ENCODE peak calls at places on chromosome 22, in ten cellular contexts. One of them, this sample, is unnamed.

GRCh38 chr22:39526736-39527171 is 5.8 kb downstream of the RPS19BP1 start:
- DNase-seq in heart right ventricle: no peak
- DNase-seq in lower lobe of right lung: peak; percentile 57
- DNase-seq in left ventricle myocardium inferior: no peak
- DNase-seq in CD8-positive, alpha-beta T cell: no peak
- DNase-seq in naive thymus-derived CD4-positive, alpha-beta T cell: no peak
- DNase-seq in body of pancreas: no peak
- DNase-seq in CD4-positive, CD25-positive, alpha-beta regulatory T cell: no peak
- DNase-seq in endodermal cell: no peak
- DNase-seq in IMR-90: no peak
- DNase-seq in this sample: no peak

GRCh38 chr22:39287076-39287743 is 32.2 kb downstream of the RPL3 start:
- DNase-seq in CD4-positive, CD25-positive, alpha-beta regulatory T cell: no peak
- DNase-seq in lower lobe of right lung: peak; percentile 71
- DNase-seq in endodermal cell: no peak
- DNase-seq in heart right ventricle: no peak
- DNase-seq in naive thymus-derived CD4-positive, alpha-beta T cell: no peak
- DNase-seq in CD8-positive, alpha-beta T cell: no peak
- DNase-seq in body of pancreas: peak; percentile 69
- DNase-seq in IMR-90: no peak
- DNase-seq in left ventricle myocardium inferior: no peak
- DNase-seq in this sample: no peak

GRCh38 chr22:42294034-42294985 is 23.9 kb upstream of the TCF20 start:
- DNase-seq in heart right ventricle: peak; percentile 65
- DNase-seq in endodermal cell: peak; percentile 97
- DNase-seq in left ventricle myocardium inferior: peak; percentile 53
- DNase-seq in IMR-90: peak; percentile 41
- DNase-seq in naive thymus-derived CD4-positive, alpha-beta T cell: no peak
- DNase-seq in CD4-positive, CD25-positive, alpha-beta regulatory T cell: peak; percentile 56
- DNase-seq in CD8-positive, alpha-beta T cell: no peak
- DNase-seq in body of pancreas: peak; percentile 55
- DNase-seq in lower lobe of right lung: no peak
- DNase-seq in this sample: peak; percentile 32

GRCh38 chr22:40641269-40641668 is 4.8 kb upstream of the MRTFA start:
- DNase-seq in body of pancreas: no peak
- DNase-seq in endodermal cell: peak; percentile 56
- DNase-seq in naive thymus-derived CD4-positive, alpha-beta T cell: no peak
- DNase-seq in CD4-positive, CD25-positive, alpha-beta regulatory T cell: no peak
- DNase-seq in left ventricle myocardium inferior: no peak
- DNase-seq in CD8-positive, alpha-beta T cell: no peak
- DNase-seq in IMR-90: no peak
- DNase-seq in lower lobe of right lung: no peak
- DNase-seq in heart right ventricle: no peak
- DNase-seq in this sample: no peak

GRCh38 chr22:43094085-43094484 is 4.9 kb upstream of the TTLL1 start:
- DNase-seq in CD8-positive, alpha-beta T cell: no peak
- DNase-seq in naive thymus-derived CD4-positive, alpha-beta T cell: no peak
- DNase-seq in body of pancreas: peak; percentile 29
- DNase-seq in left ventricle myocardium inferior: peak; percentile 70
- DNase-seq in endodermal cell: peak; percentile 78
- DNase-seq in CD4-positive, CD25-positive, alpha-beta regulatory T cell: no peak
- DNase-seq in lower lobe of right lung: peak; percentile 61
- DNase-seq in IMR-90: peak; percentile 18
- DNase-seq in heart right ventricle: peak; percentile 53
- DNase-seq in this sample: no peak

GRCh38 chr22:19714320-19715252 is at the start of gene SEPTIN5:
- DNase-seq in heart right ventricle: no peak
- DNase-seq in naive thymus-derived CD4-positive, alpha-beta T cell: no peak
- DNase-seq in body of pancreas: no peak
- DNase-seq in left ventricle myocardium inferior: no peak
- DNase-seq in lower lobe of right lung: no peak
- DNase-seq in CD4-positive, CD25-positive, alpha-beta regulatory T cell: no peak
- DNase-seq in CD8-positive, alpha-beta T cell: no peak
- DNase-seq in endodermal cell: no peak
- DNase-seq in IMR-90: no peak
- DNase-seq in this sample: no peak

GRCh38 chr22:49627217-49628181 is 200.2 kb downstream of the BRD1 start:
- DNase-seq in body of pancreas: no peak
- DNase-seq in heart right ventricle: no peak
- DNase-seq in naive thymus-derived CD4-positive, alpha-beta T cell: no peak
- DNase-seq in IMR-90: no peak
- DNase-seq in endodermal cell: peak; percentile 65
- DNase-seq in CD8-positive, alpha-beta T cell: no peak
- DNase-seq in lower lobe of right lung: peak; percentile 35
- DNase-seq in CD4-positive, CD25-positive, alpha-beta regulatory T cell: no peak
- DNase-seq in left ventricle myocardium inferior: no peak
- DNase-seq in this sample: no peak

GRCh38 chr22:30441088-30441487 is 15.5 kb downstream of the MTFP1 start:
- DNase-seq in IMR-90: no peak
- DNase-seq in left ventricle myocardium inferior: no peak
- DNase-seq in endodermal cell: no peak
- DNase-seq in lower lobe of right lung: no peak
- DNase-seq in body of pancreas: no peak
- DNase-seq in heart right ventricle: no peak
- DNase-seq in naive thymus-derived CD4-positive, alpha-beta T cell: no peak
- DNase-seq in CD4-positive, CD25-positive, alpha-beta regulatory T cell: no peak
- DNase-seq in CD8-positive, alpha-beta T cell: no peak
- DNase-seq in this sample: no peak

GRCh38 chr22:48047722-48048500 is 1285.5 kb downstream of the TBC1D22A start:
- DNase-seq in heart right ventricle: no peak
- DNase-seq in endodermal cell: peak; percentile 28
- DNase-seq in naive thymus-derived CD4-positive, alpha-beta T cell: no peak
- DNase-seq in CD4-positive, CD25-positive, alpha-beta regulatory T cell: no peak
- DNase-seq in CD8-positive, alpha-beta T cell: no peak
- DNase-seq in body of pancreas: no peak
- DNase-seq in IMR-90: no peak
- DNase-seq in lower lobe of right lung: no peak
- DNase-seq in left ventricle myocardium inferior: no peak
- DNase-seq in this sample: no peak

GRCh38 chr22:47192651-47193437 is 430.4 kb downstream of the TBC1D22A start:
- DNase-seq in lower lobe of right lung: peak; percentile 51
- DNase-seq in CD4-positive, CD25-positive, alpha-beta regulatory T cell: no peak
- DNase-seq in heart right ventricle: no peak
- DNase-seq in left ventricle myocardium inferior: no peak
- DNase-seq in naive thymus-derived CD4-positive, alpha-beta T cell: no peak
- DNase-seq in body of pancreas: no peak
- DNase-seq in IMR-90: no peak
- DNase-seq in CD8-positive, alpha-beta T cell: no peak
- DNase-seq in endodermal cell: peak; percentile 81
- DNase-seq in this sample: peak; percentile 13

GRCh38 chr22:46934746-46935491 is 172.5 kb downstream of the TBC1D22A start:
- DNase-seq in CD8-positive, alpha-beta T cell: no peak
- DNase-seq in naive thymus-derived CD4-positive, alpha-beta T cell: no peak
- DNase-seq in lower lobe of right lung: no peak
- DNase-seq in body of pancreas: peak; percentile 66
- DNase-seq in IMR-90: peak; percentile 98
- DNase-seq in left ventricle myocardium inferior: no peak
- DNase-seq in endodermal cell: peak; percentile 50
- DNase-seq in heart right ventricle: no peak
- DNase-seq in CD4-positive, CD25-positive, alpha-beta regulatory T cell: no peak
- DNase-seq in this sample: no peak

GRCh38 chr22:19989725-19990067 is 26.9 kb downstream of the ARVCF start:
- DNase-seq in CD8-positive, alpha-beta T cell: no peak
- DNase-seq in naive thymus-derived CD4-positive, alpha-beta T cell: no peak
- DNase-seq in IMR-90: no peak
- DNase-seq in heart right ventricle: no peak
- DNase-seq in CD4-positive, CD25-positive, alpha-beta regulatory T cell: no peak
- DNase-seq in left ventricle myocardium inferior: no peak
- DNase-seq in body of pancreas: no peak
- DNase-seq in lower lobe of right lung: no peak
- DNase-seq in endodermal cell: no peak
- DNase-seq in this sample: no peak

GRCh38 chr22:38566726-38567504 is 3.1 kb downstream of the DMC1 start:
- DNase-seq in IMR-90: no peak
- DNase-seq in lower lobe of right lung: no peak
- DNase-seq in heart right ventricle: no peak
- DNase-seq in CD4-positive, CD25-positive, alpha-beta regulatory T cell: no peak
- DNase-seq in left ventricle myocardium inferior: no peak
- DNase-seq in CD8-positive, alpha-beta T cell: no peak
- DNase-seq in endodermal cell: no peak
- DNase-seq in body of pancreas: no peak
- DNase-seq in naive thymus-derived CD4-positive, alpha-beta T cell: no peak
- DNase-seq in this sample: no peak

GRCh38 chr22:50298937-50299656 is 8.3 kb downstream of the PLXNB2 start:
- DNase-seq in lower lobe of right lung: no peak
- DNase-seq in left ventricle myocardium inferior: peak; percentile 51
- DNase-seq in endodermal cell: peak; percentile 69
- DNase-seq in CD8-positive, alpha-beta T cell: no peak
- DNase-seq in CD4-positive, CD25-positive, alpha-beta regulatory T cell: no peak
- DNase-seq in IMR-90: peak; percentile 11
- DNase-seq in heart right ventricle: peak; percentile 34
- DNase-seq in naive thymus-derived CD4-positive, alpha-beta T cell: no peak
- DNase-seq in body of pancreas: no peak
- DNase-seq in this sample: no peak

GRCh38 chr22:30932661-30933060 is 35.9 kb downstream of the MORC2 start:
- DNase-seq in heart right ventricle: no peak
- DNase-seq in lower lobe of right lung: no peak
- DNase-seq in endodermal cell: no peak
- DNase-seq in body of pancreas: no peak
- DNase-seq in IMR-90: no peak
- DNase-seq in naive thymus-derived CD4-positive, alpha-beta T cell: no peak
- DNase-seq in CD4-positive, CD25-positive, alpha-beta regulatory T cell: no peak
- DNase-seq in CD8-positive, alpha-beta T cell: no peak
- DNase-seq in left ventricle myocardium inferior: no peak
- DNase-seq in this sample: no peak

GRCh38 chr22:33116846-33117547 is 58.8 kb upstream of the SYN3 start:
- DNase-seq in CD8-positive, alpha-beta T cell: no peak
- DNase-seq in heart right ventricle: no peak
- DNase-seq in lower lobe of right lung: no peak
- DNase-seq in endodermal cell: no peak
- DNase-seq in IMR-90: no peak
- DNase-seq in CD4-positive, CD25-positive, alpha-beta regulatory T cell: no peak
- DNase-seq in left ventricle myocardium inferior: no peak
- DNase-seq in body of pancreas: no peak
- DNase-seq in naive thymus-derived CD4-positive, alpha-beta T cell: no peak
- DNase-seq in this sample: no peak

GRCh38 chr22:32950366-32950765 is 107.8 kb downstream of the SYN3 start:
- DNase-seq in CD8-positive, alpha-beta T cell: no peak
- DNase-seq in CD4-positive, CD25-positive, alpha-beta regulatory T cell: no peak
- DNase-seq in endodermal cell: no peak
- DNase-seq in IMR-90: no peak
- DNase-seq in left ventricle myocardium inferior: no peak
- DNase-seq in heart right ventricle: no peak
- DNase-seq in lower lobe of right lung: no peak
- DNase-seq in naive thymus-derived CD4-positive, alpha-beta T cell: no peak
- DNase-seq in body of pancreas: no peak
- DNase-seq in this sample: no peak

GRCh38 chr22:41725510-41726110 is 26.3 kb downstream of the MEI1 start:
- DNase-seq in body of pancreas: no peak
- DNase-seq in heart right ventricle: no peak
- DNase-seq in endodermal cell: no peak
- DNase-seq in naive thymus-derived CD4-positive, alpha-beta T cell: no peak
- DNase-seq in lower lobe of right lung: no peak
- DNase-seq in CD4-positive, CD25-positive, alpha-beta regulatory T cell: no peak
- DNase-seq in CD8-positive, alpha-beta T cell: no peak
- DNase-seq in left ventricle myocardium inferior: no peak
- DNase-seq in IMR-90: peak; percentile 12
- DNase-seq in this sample: no peak

GRCh38 chr22:37050913-37051628 is 471 bp upstream of the KCTD17 start:
- DNase-seq in left ventricle myocardium inferior: no peak
- DNase-seq in heart right ventricle: no peak
- DNase-seq in IMR-90: no peak
- DNase-seq in lower lobe of right lung: no peak
- DNase-seq in CD8-positive, alpha-beta T cell: no peak
- DNase-seq in body of pancreas: no peak
- DNase-seq in CD4-positive, CD25-positive, alpha-beta regulatory T cell: no peak
- DNase-seq in naive thymus-derived CD4-positive, alpha-beta T cell: no peak
- DNase-seq in endodermal cell: no peak
- DNase-seq in this sample: no peak
- H3K27ac ChIP-seq in left ventricle myocardium inferior: peak overlapping the region; percentile 19
- H3K27ac ChIP-seq in heart right ventricle: peak overlapping the region; percentile 73
- H3K27ac ChIP-seq in IMR-90: no peak overlapping the region
- H3K27ac ChIP-seq in lower lobe of right lung: peak overlapping the region; percentile 56
- H3K27ac ChIP-seq in CD8-positive, alpha-beta T cell: peak overlapping the region; percentile 37
- H3K27ac ChIP-seq in body of pancreas: no peak overlapping the region
- H3K27ac ChIP-seq in CD4-positive, CD25-positive, alpha-beta regulatory T cell: no peak overlapping the region
- H3K27ac ChIP-seq in naive thymus-derived CD4-positive, alpha-beta T cell: peak overlapping the region; percentile 72
- H3K27ac ChIP-seq in endodermal cell: no peak overlapping the region
- H3K27ac ChIP-seq in this sample: peak overlapping the region; percentile 44

GRCh38 chr22:24975125-24975640 is 22.7 kb downstream of the KIAA1671 start:
- DNase-seq in endodermal cell: no peak
- DNase-seq in CD8-positive, alpha-beta T cell: no peak
- DNase-seq in heart right ventricle: no peak
- DNase-seq in lower lobe of right lung: no peak
- DNase-seq in left ventricle myocardium inferior: no peak
- DNase-seq in CD4-positive, CD25-positive, alpha-beta regulatory T cell: no peak
- DNase-seq in IMR-90: no peak
- DNase-seq in naive thymus-derived CD4-positive, alpha-beta T cell: no peak
- DNase-seq in body of pancreas: no peak
- DNase-seq in this sample: no peak
- H3K4me1 ChIP-seq in endodermal cell: peaks cover 5% of the 10 kb centered on the region
- H3K4me1 ChIP-seq in CD8-positive, alpha-beta T cell: no peaks in the 10 kb centered on the region
- H3K4me1 ChIP-seq in heart right ventricle: peaks cover 41% of the 10 kb centered on the region
- H3K4me1 ChIP-seq in lower lobe of right lung: peaks cover 35% of the 10 kb centered on the region
- H3K4me1 ChIP-seq in left ventricle myocardium inferior: peaks cover 63% of the 10 kb centered on the region
- H3K4me1 ChIP-seq in CD4-positive, CD25-positive, alpha-beta regulatory T cell: no peaks in the 10 kb centered on the region
- H3K4me1 ChIP-seq in IMR-90: no peaks in the 10 kb centered on the region
- H3K4me1 ChIP-seq in naive thymus-derived CD4-positive, alpha-beta T cell: no peaks in the 10 kb centered on the region
- H3K4me1 ChIP-seq in body of pancreas: peaks cover 24% of the 10 kb centered on the region
- H3K4me1 ChIP-seq in this sample: peaks cover 38% of the 10 kb centered on the region

DNA sequence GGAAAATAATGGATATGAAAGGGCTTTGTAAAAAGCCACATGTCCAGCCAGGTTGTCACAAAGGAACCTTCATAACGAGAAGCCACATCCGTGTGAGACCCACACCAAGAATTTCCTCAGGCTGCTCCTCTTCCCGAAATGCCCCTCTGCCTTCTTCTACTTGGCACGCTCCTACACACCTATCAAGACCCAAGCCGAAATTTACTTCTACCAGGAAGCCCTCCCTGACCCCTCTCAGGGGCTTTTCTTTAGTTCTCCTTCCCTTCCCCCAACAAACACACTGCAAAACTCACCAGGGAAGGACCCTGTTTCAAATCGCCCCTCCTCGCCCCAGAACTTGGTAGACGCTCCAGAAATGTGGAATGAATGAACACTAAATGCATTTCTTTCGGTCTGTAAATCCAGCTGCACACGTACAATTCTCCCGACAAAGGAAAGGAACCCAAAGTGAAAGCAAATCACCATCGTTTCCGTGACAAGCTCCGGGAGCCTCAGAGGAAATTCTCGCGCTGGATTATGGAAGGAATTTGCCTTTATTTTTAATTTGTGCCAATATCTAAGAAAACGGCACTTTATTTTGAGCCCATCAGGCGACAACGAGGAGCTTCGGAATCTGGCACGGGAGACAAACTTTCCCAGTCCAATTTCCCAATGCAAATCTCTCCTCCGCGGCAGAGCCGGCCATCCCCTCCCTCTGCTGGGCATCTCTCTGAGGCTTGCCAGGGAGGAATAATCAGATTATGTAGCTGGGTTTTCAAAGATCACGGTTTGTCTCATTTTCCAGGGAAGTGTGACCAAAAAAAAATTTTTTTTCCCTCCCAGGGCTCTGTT is 13.2 kb upstream of the SHISAL1 start:
- DNase-seq in lower lobe of right lung: no peak
- DNase-seq in endodermal cell: no peak
- DNase-seq in CD4-positive, CD25-positive, alpha-beta regulatory T cell: no peak
- DNase-seq in heart right ventricle: no peak
- DNase-seq in body of pancreas: no peak
- DNase-seq in left ventricle myocardium inferior: no peak
- DNase-seq in CD8-positive, alpha-beta T cell: no peak
- DNase-seq in IMR-90: peak; percentile 64
- DNase-seq in naive thymus-derived CD4-positive, alpha-beta T cell: no peak
- DNase-seq in this sample: no peak
- H3K4me3 ChIP-seq in lower lobe of right lung: peak overlapping the region; percentile 62
- H3K4me3 ChIP-seq in endodermal cell: no peak overlapping the region
- H3K4me3 ChIP-seq in CD4-positive, CD25-positive, alpha-beta regulatory T cell: peak overlapping the region; percentile 63
- H3K4me3 ChIP-seq in heart right ventricle: peak overlapping the region; percentile 67
- H3K4me3 ChIP-seq in body of pancreas: peak overlapping the region; percentile 30
- H3K4me3 ChIP-seq in left ventricle myocardium inferior: peak overlapping the region; percentile 67
- H3K4me3 ChIP-seq in CD8-positive, alpha-beta T cell: peak overlapping the region; percentile 54
- H3K4me3 ChIP-seq in IMR-90: peak overlapping the region; percentile 57
- H3K4me3 ChIP-seq in naive thymus-derived CD4-positive, alpha-beta T cell: peak overlapping the region; percentile 22
- H3K4me3 ChIP-seq in this sample: peak overlapping the region; percentile 46

GRCh38 chr22:27628891-27629631 is 172.5 kb downstream of the MN1 start:
- DNase-seq in CD4-positive, CD25-positive, alpha-beta regulatory T cell: no peak
- DNase-seq in left ventricle myocardium inferior: no peak
- DNase-seq in IMR-90: no peak
- DNase-seq in naive thymus-derived CD4-positive, alpha-beta T cell: no peak
- DNase-seq in CD8-positive, alpha-beta T cell: no peak
- DNase-seq in lower lobe of right lung: no peak
- DNase-seq in body of pancreas: no peak
- DNase-seq in heart right ventricle: no peak
- DNase-seq in endodermal cell: no peak
- DNase-seq in this sample: no peak
- H3K27ac ChIP-seq in CD4-positive, CD25-positive, alpha-beta regulatory T cell: no peak overlapping the region
- H3K27ac ChIP-seq in left ventricle myocardium inferior: no peak overlapping the region
- H3K27ac ChIP-seq in IMR-90: no peak overlapping the region
- H3K27ac ChIP-seq in naive thymus-derived CD4-positive, alpha-beta T cell: no peak overlapping the region
- H3K27ac ChIP-seq in CD8-positive, alpha-beta T cell: no peak overlapping the region
- H3K27ac ChIP-seq in lower lobe of right lung: no peak overlapping the region
- H3K27ac ChIP-seq in body of pancreas: no peak overlapping the region
- H3K27ac ChIP-seq in heart right ventricle: no peak overlapping the region
- H3K27ac ChIP-seq in endodermal cell: no peak overlapping the region
- H3K27ac ChIP-seq in this sample: no peak overlapping the region